ENCODE peak calls at places on chromosomes 2 and 18, in seven cellular contexts. R, S, G, M, E, O and Y are unnamed samples.
A peak's percentile ranks its signal among the peaks of the same experiment; 100 is the strongest.

GRCh38 chr2:143001521-143001920 is 124.1 kb downstream of the KYNU start:
- DNase-seq in R (no peak), S (no peak), G (peak; percentile 1), M (peak; percentile 47), E (no peak), O (no peak), Y (no peak)

GRCh38 chr2:86788172-86788571 is 2.5 kb downstream of the CD8A start:
- DNase-seq in R (no peak), S (no peak), G (no peak), M (no peak), E (no peak), O (no peak), Y (no peak)

GRCh38 chr2:174184915-174185314 is 63.4 kb downstream of the OLA1 start:
- DNase-seq in R (no peak), S (no peak), G (no peak), M (no peak), E (no peak), O (no peak), Y (no peak)

GRCh38 chr2:169303579-169304285 is 58.6 kb downstream of the LRP2 start:
- DNase-seq in R (no peak), S (no peak), G (no peak), M (no peak), E (no peak), O (no peak), Y (no peak)

GRCh38 chr2:69567909-69568300 is 75.6 kb downstream of the AAK1 start:
- DNase-seq in R (no peak), S (no peak), G (no peak), M (no peak), E (no peak), O (no peak), Y (no peak)

GRCh38 chr2:86338778-86339295 is 1.4 kb upstream of the REEP1 start:
- DNase-seq in R (no peak), S (no peak), G (no peak), M (no peak), E (no peak), O (no peak), Y (no peak)

GRCh38 chr2:99354060-99354459 is 16.9 kb downstream of the EIF5B start:
- DNase-seq in R (no peak), S (no peak), G (peak; percentile 46), M (peak; percentile 13), E (no peak), O (no peak), Y (no peak)

GRCh38 chr2:202032841-202033316 is 776 bp upstream of the FZD7 start:
- DNase-seq in R (peak; percentile 79), S (peak; percentile 67), G (peak; percentile 51), M (peak; percentile 80), E (no peak), O (peak; percentile 84), Y (peak; percentile 77)

GRCh38 chr18:77127769-77128671 is 4.6 kb downstream of the MBP start:
- DNase-seq in R (no peak), S (no peak), G (peak; percentile 89), M (peak; percentile 56), E (no peak), O (no peak), Y (no peak)

GRCh38 chr2:182426082-182426914 is 538 bp downstream of the PDE1A start:
- DNase-seq in R (no peak), S (no peak), G (peak; percentile 57), M (peak; percentile 53), E (no peak), O (no peak), Y (no peak)

GRCh38 chr2:63553049-63553448 is 35.2 kb downstream of the WDPCP start:
- DNase-seq in R (no peak), S (no peak), G (no peak), M (no peak), E (no peak), O (no peak), Y (no peak)

GRCh38 chr2:30679416-30680088 is 127.7 kb downstream of the CAPN13 start:
- DNase-seq in R (peak; percentile 73), S (no peak), G (peak; percentile 59), M (peak; percentile 43), E (peak; percentile 38), O (peak; percentile 33), Y (no peak)
- H2BK120ac ChIP-seq in R (no peak overlapping the region), S (no peak overlapping the region), G (peak overlapping the region; percentile 29), M (no peak overlapping the region), E (no peak overlapping the region), O (no peak overlapping the region), Y (no peak overlapping the region)

GRCh38 chr2:10700078-10700803 is 10.5 kb upstream of the NOL10 start:
- DNase-seq in R (no peak), S (no peak), G (peak; percentile 31), M (no peak), E (no peak), O (no peak), Y (no peak)
- H2BK120ac ChIP-seq in R (no peak overlapping the region), S (no peak overlapping the region), G (no peak overlapping the region), M (no peak overlapping the region), E (no peak overlapping the region), O (no peak overlapping the region), Y (no peak overlapping the region)

GRCh38 chr2:102385522-102385921 is 29.9 kb downstream of the IL18R1 start:
- DNase-seq in R (no peak), S (no peak), G (no peak), M (no peak), E (no peak), O (no peak), Y (no peak)

GRCh38 chr2:102387763-102388546 is 32.4 kb downstream of the IL18R1 start:
- DNase-seq in R (no peak), S (no peak), G (no peak), M (no peak), E (no peak), O (no peak), Y (no peak)

GRCh38 chr2:102383722-102384121 is 28.1 kb downstream of the IL18R1 start:
- DNase-seq in R (no peak), S (no peak), G (no peak), M (no peak), E (no peak), O (no peak), Y (no peak)

GRCh38 chr2:102386867-102387541 is 31.4 kb downstream of the IL18R1 start:
- DNase-seq in R (no peak), S (no peak), G (no peak), M (no peak), E (no peak), O (no peak), Y (no peak)

DNA sequence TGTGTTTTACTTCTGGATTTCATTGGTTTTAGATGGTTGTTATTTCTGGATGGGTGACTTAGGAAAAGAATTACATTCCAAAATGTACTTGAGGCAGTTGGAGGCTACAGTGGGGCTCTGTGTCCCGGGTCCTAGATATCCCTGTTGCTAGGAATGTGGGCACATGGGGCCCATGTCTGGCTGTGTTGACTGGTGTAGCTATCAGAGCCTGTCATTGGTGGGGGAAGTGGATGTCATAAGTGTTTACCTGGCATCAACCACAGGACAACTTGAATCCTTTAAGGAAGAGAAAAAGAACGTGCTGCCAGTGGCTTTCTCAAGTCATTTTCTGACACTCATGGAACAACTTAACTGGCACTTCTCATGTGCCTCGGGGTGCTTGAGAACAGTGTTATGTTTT is 30.4 kb downstream of the IL18R1 start:
- DNase-seq in R (no peak), S (no peak), G (no peak), M (no peak), E (no peak), O (no peak), Y (no peak)
- H2BK120ac ChIP-seq in R (no peak overlapping the region), S (no peak overlapping the region), G (no peak overlapping the region), M (no peak overlapping the region), E (no peak overlapping the region), O (no peak overlapping the region), Y (no peak overlapping the region)

GRCh38 chr2:234673501-234673900 is 176.6 kb upstream of the ARL4C start:
- DNase-seq in R (no peak), S (no peak), G (no peak), M (no peak), E (no peak), O (no peak), Y (no peak)
- H2BK120ac ChIP-seq in R (no peak overlapping the region), S (no peak overlapping the region), G (peak overlapping the region; percentile 98), M (peak overlapping the region; percentile 62), E (no peak overlapping the region), O (no peak overlapping the region), Y (no peak overlapping the region)

GRCh38 chr2:155663265-155663664 is 669.3 kb downstream of the NR4A2 start:
- DNase-seq in R (no peak), S (no peak), G (no peak), M (no peak), E (no peak), O (no peak), Y (no peak)
- H2BK120ac ChIP-seq in R (no peak overlapping the region), S (no peak overlapping the region), G (no peak overlapping the region), M (no peak overlapping the region), E (no peak overlapping the region), O (no peak overlapping the region), Y (no peak overlapping the region)

DNA sequence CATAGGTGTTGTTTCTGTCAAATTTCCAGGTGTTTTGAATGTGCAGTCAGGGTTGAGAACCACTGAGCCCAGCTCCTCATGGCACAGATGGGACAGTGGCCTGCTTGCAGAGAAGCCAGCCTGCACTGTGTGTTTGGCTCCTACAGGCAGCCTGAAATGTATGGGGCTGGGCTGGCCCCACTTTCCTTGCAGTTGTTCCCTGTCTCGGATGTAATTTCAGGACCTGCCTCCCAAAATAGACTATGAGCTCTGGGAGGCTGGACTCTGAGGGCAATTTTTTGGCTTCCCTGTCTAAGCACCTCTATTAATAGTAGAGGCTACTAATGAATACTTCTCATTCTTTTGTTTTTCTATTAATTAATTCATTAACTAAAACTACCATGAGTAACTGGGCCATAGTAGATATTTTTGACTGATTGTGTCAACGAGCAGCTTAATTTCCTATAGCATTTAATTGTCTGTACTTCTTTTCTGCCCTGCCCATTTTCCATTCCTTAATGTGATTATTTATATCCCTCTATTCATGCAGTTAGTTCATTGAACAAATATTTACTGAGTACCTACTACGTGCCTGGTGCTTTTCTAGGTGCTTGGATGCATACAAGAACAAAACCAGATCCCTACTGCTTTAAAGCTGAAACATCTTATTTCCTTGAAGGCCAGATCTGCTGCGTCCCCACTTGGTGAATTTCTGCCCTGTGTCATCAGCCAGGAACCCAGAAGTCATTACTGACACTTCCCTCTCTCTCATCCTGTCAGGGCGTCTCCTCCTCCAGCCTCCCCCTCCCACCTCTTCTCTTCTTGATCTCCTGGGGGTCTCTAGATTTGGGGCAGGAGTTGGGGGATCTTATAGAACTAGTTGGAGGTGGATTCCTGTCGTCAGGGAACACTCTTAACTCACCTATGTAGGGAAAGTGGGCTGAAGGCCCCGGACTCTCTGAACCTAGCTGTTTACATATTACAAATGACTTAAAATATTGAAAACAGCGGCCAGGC is 16.3 kb downstream of the DYSF start:
- DNase-seq in R (peak; percentile 61), S (no peak), G (no peak), M (no peak), E (no peak), O (no peak), Y (no peak)
- H2BK120ac ChIP-seq in R (no peak overlapping the region), S (no peak overlapping the region), G (no peak overlapping the region), M (no peak overlapping the region), E (no peak overlapping the region), O (no peak overlapping the region), Y (no peak overlapping the region)